ENCODE peak calls at places on chromosomes 7 and 10, in ten cellular contexts. W is sciatic nerve; L is astrocyte of the spinal cord; A is iris pigment epithelial cell; Z is naive B cell; D is GF-D8; M is cerebellar cortex; U is NCI-H1694; J is stimulated activated CD4-positive, alpha-beta T cell treated with anti-CD3 and anti-CD28 coated beads, TNF-alpha, amount 100 ng/mL, for 48 hours; V is left lung. E is an unnamed sample.

GRCh38 chr7:69598487-69599148 is 343 bp downstream of the AUTS2 start:
- DNase-seq in W (peak; percentile 73), Z (no peak), M (no peak), L (peak; percentile 46), J (no peak), U (peak; percentile 18), D (no peak), A (no peak), V (peak; percentile 35), E (no peak)

GRCh38 chr10:92208736-92209135 is 82.1 kb downstream of the CPEB3 start:
- DNase-seq in W (no peak), J (no peak), V (no peak), U (no peak), D (no peak), Z (no peak), A (peak; percentile 45), L (peak; percentile 18), M (no peak), E (no peak)

GRCh38 chr7:24477807-24478655 is 95.2 kb upstream of the PALS2 start:
- DNase-seq in M (no peak), V (no peak), A (peak; percentile 91), W (no peak), L (peak; percentile 95), J (no peak), U (no peak), D (no peak), Z (no peak), E (no peak)

GRCh38 chr10:72800000-72800740 is 93.4 kb upstream of the OIT3 start:
- DNase-seq in L (no peak), M (no peak), U (no peak), Z (no peak), V (no peak), D (no peak), J (no peak), W (no peak), A (peak; percentile 31), E (no peak)

GRCh38 chr7:151245360-151246160 is 2.9 kb downstream of the SMARCD3 start:
- DNase-seq in M (peak; percentile 19), D (no peak), L (no peak), V (no peak), Z (peak; percentile 76), A (no peak), J (no peak), U (no peak), W (no peak), E (peak; percentile 63)

GRCh38 chr7:69932034-69932628 is 333.9 kb downstream of the AUTS2 start:
- DNase-seq in L (peak; percentile 51), M (peak; percentile 69), J (no peak), U (peak; percentile 42), W (no peak), V (no peak), D (no peak), A (peak; percentile 8), Z (peak; percentile 9), E (no peak)

GRCh38 chr7:2941201-2941859 is 97.2 kb upstream of the GNA12 start:
- DNase-seq in V (peak; percentile 27), A (no peak), J (no peak), Z (no peak), M (no peak), U (no peak), L (no peak), D (peak; percentile 78), W (peak; percentile 12), E (no peak)

GRCh38 chr7:97019710-97020109 is 4.9 kb downstream of the DLX5 start:
- DNase-seq in A (no peak), V (no peak), U (no peak), M (no peak), L (no peak), Z (no peak), W (no peak), D (no peak), J (no peak), E (no peak)

GRCh38 chr10:96826438-96826837 is 5.7 kb upstream of the LCOR start:
- DNase-seq in M (no peak), D (no peak), V (no peak), A (no peak), U (no peak), W (no peak), J (no peak), Z (no peak), L (no peak), E (no peak)

GRCh38 chr10:79081353-79082034 is 12.7 kb downstream of the ZMIZ1 start:
- DNase-seq in D (no peak), L (peak; percentile 86), M (no peak), J (no peak), V (peak; percentile 32), U (no peak), W (no peak), Z (no peak), A (peak; percentile 92), E (no peak)